ENCODE peak calls at places on chromosome 17, in six cellular contexts. Z is CD8-positive, alpha-beta memory T cell; O is mesenchymal stem cell; J is lung; G is colonic mucosa; Y is brain microvascular endothelial cell. R is an unnamed sample.

GRCh38 chr17:62109378-62109902 is 44.4 kb upstream of the MED13 start:
- DNase-seq in Z (peak; percentile 30), O (peak; percentile 42), J (peak; percentile 59), G (peak; percentile 73), Y (peak; percentile 76), R (peak; percentile 64)

GRCh38 chr17:81121841-81122733 is 43.2 kb upstream of the PVALEF start:
- DNase-seq in Z (no peak), O (no peak), J (no peak), G (no peak), Y (no peak), R (no peak)

GRCh38 chr17:72421128-72422092 is 300.6 kb downstream of the SOX9 start:
- DNase-seq in Z (no peak), O (peak; percentile 97), J (peak; percentile 51), G (peak; percentile 82), Y (peak; percentile 98), R (no peak)

GRCh38 chr17:10177921-10178788 is 20.3 kb downstream of the GAS7 start:
- DNase-seq in Z (no peak), O (peak; percentile 94), J (no peak), G (no peak), Y (peak; percentile 32), R (peak; percentile 57)

GRCh38 chr17:16980813-16981731 is 9.2 kb upstream of the TNFRSF13B start:
- DNase-seq in Z (no peak), O (no peak), J (no peak), G (peak; percentile 52), Y (no peak), R (no peak)

GRCh38 chr17:69508814-69509213 is 94.3 kb downstream of the MAP2K6 start:
- DNase-seq in Z (no peak), O (no peak), J (no peak), G (no peak), Y (no peak), R (no peak)

GRCh38 chr17:68821860-68822693 is 133.1 kb downstream of the ABCA8 start:
- DNase-seq in Z (no peak), O (peak; percentile 88), J (no peak), G (no peak), Y (peak; percentile 88), R (no peak)

GRCh38 chr17:36931697-36932382 is 5.4 kb upstream of the LHX1 start:
- DNase-seq in Z (no peak), O (no peak), J (no peak), G (no peak), Y (no peak), R (peak; percentile 65)

GRCh38 chr17:27430882-27431491 is 25.3 kb upstream of the KSR1 start:
- DNase-seq in Z (no peak), O (peak; percentile 56), J (no peak), G (peak; percentile 42), Y (peak; percentile 38), R (peak; percentile 76)

GRCh38 chr17:51373489-51374194 is 113.3 kb downstream of the UTP18 start:
- DNase-seq in Z (no peak), O (no peak), J (no peak), G (no peak), Y (no peak), R (no peak)

GRCh38 chr17:42537826-42538451 is 1.9 kb downstream of the NAGLU start:
- DNase-seq in Z (no peak), O (no peak), J (no peak), G (no peak), Y (no peak), R (no peak)

GRCh38 chr17:28204751-28205150 is 114.2 kb upstream of the TMEM97 start:
- DNase-seq in Z (no peak), O (no peak), J (no peak), G (no peak), Y (no peak), R (no peak)

GRCh38 chr17:41869426-41869825 is 4.2 kb upstream of the KLHL11 start:
- DNase-seq in Z (no peak), O (no peak), J (peak; percentile 40), G (no peak), Y (no peak), R (no peak)

GRCh38 chr17:36469733-36470132 is 16.7 kb upstream of the ZNHIT3 start:
- DNase-seq in Z (no peak), O (no peak), J (no peak), G (no peak), Y (no peak), R (no peak)

GRCh38 chr17:47199627-47200324 is 9.4 kb upstream of the MYL4 start:
- DNase-seq in Z (no peak), O (no peak), J (no peak), G (no peak), Y (no peak), R (no peak)

GRCh38 chr17:49266233-49266632 is 35.6 kb upstream of the PHOSPHO1 start:
- DNase-seq in Z (no peak), O (no peak), J (no peak), G (no peak), Y (no peak), R (no peak)

GRCh38 chr17:62689441-62690167 is 62.1 kb downstream of the MRC2 start:
- DNase-seq in Z (no peak), O (no peak), J (no peak), G (no peak), Y (no peak), R (peak; percentile 50)

GRCh38 chr17:45430738-45431530 is 1.7 kb downstream of the ARHGAP27 start:
- DNase-seq in Z (no peak), O (peak; percentile 47), J (peak; percentile 81), G (peak; percentile 75), Y (no peak), R (peak; percentile 79)

GRCh38 chr17:3695723-3696411 is at the start of gene P2RX5:
- DNase-seq in Z (peak; percentile 37), O (peak; percentile 38), J (no peak), G (no peak), Y (no peak), R (no peak)

GRCh38 chr17:38751803-38752118 is 780 bp upstream of the PSMB3 start:
- DNase-seq in Z (peak; percentile 85), O (peak; percentile 94), J (peak; percentile 83), G (peak; percentile 87), Y (peak; percentile 73), R (peak; percentile 86)

GRCh38 chr17:8080799-8081219 is 6.7 kb downstream of the ALOX12B start:
- DNase-seq in Z (no peak), O (no peak), J (no peak), G (peak; percentile 41), Y (no peak), R (no peak)
- H3K4me3 ChIP-seq in Z (no peak overlapping the region), O (no peak overlapping the region), J (no peak overlapping the region), G (no peak overlapping the region), Y (no peak overlapping the region), R (no peak overlapping the region)

DNA sequence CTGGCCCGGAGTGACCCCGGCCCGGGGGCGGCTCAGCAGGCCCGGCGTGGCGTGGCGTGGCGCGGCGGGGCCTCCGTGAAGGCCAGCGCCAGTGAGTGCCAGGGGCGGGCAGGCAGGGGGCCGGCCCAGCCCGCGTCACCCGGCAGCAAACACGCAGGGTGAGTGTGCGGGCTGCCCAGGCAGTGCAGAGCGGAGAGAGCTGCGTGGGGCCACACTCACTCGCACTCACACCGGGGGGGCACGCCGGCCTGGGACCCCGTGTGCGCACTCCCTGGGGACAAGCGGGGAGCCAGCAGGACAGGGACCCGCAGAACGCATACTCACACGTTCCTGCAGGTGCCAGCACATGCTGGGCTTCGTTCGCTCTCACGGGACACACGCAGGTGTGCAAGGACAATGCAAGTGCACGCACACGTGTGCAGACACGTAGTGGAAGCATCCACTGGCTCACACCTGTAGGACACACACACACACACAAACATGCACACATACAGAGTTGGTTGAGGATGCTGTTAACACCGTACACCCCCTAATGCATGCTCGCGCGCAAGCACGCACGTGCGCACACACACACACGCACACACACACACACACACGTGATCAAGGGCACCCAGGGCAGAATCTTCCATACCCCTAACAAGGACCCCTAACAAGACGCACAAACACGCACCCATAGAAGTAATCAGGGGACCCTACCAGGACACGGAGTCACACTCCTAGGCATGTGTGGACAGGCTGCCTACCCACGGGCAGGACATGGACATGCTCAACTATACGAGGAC is 7.7 kb downstream of the USP6 start:
- DNase-seq in Z (no peak), O (no peak), J (no peak), G (peak; percentile 11), Y (no peak), R (peak; percentile 55)
- H3K4me3 ChIP-seq in Z (no peak overlapping the region), O (no peak overlapping the region), J (no peak overlapping the region), G (peak overlapping the region; percentile 42), Y (no peak overlapping the region), R (no peak overlapping the region)

DNA sequence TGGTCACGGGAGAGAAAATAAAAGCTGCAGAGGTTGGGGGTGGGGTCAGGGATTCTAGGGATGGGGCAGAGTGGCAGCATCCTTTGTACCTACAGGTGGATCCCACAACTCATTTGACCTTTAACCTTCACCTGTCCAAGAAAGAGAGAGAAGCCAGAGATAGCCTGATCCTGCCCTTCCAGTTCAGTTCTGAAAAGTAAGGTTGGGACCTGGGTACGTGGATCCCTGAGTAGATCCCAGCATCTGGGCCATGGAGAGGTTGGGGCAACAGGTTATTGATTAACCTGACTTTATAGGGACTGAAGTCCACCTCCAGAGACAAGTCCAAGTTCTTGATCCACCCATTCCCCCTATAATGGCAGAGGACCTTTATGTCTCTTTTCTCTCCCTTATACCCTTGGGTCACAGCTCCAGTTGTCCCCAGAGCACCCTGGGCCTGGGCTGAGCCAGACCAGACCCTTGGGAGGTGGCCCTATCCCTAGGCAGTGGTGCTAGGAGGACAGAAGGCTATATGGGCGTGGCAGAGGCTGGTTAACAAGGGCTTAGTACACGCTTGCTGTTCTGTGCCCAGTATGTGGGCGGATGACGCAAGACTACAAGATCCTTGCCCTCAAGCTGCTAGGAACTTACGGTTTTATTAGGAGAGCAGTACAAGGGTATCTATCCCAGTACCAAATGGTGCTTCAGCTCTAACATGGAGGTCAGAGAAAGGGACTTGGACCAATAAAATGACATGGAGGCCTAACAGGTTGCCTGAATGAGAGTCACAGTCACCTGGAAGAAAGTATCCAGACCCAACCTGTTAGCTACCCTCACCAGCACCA is 3.3 kb downstream of the CLDN7 start:
- DNase-seq in Z (no peak), O (no peak), J (peak; percentile 80), G (peak; percentile 86), Y (no peak), R (peak; percentile 53)
- H3K4me3 ChIP-seq in Z (no peak overlapping the region), O (no peak overlapping the region), J (no peak overlapping the region), G (no peak overlapping the region), Y (no peak overlapping the region), R (no peak overlapping the region)

DNA sequence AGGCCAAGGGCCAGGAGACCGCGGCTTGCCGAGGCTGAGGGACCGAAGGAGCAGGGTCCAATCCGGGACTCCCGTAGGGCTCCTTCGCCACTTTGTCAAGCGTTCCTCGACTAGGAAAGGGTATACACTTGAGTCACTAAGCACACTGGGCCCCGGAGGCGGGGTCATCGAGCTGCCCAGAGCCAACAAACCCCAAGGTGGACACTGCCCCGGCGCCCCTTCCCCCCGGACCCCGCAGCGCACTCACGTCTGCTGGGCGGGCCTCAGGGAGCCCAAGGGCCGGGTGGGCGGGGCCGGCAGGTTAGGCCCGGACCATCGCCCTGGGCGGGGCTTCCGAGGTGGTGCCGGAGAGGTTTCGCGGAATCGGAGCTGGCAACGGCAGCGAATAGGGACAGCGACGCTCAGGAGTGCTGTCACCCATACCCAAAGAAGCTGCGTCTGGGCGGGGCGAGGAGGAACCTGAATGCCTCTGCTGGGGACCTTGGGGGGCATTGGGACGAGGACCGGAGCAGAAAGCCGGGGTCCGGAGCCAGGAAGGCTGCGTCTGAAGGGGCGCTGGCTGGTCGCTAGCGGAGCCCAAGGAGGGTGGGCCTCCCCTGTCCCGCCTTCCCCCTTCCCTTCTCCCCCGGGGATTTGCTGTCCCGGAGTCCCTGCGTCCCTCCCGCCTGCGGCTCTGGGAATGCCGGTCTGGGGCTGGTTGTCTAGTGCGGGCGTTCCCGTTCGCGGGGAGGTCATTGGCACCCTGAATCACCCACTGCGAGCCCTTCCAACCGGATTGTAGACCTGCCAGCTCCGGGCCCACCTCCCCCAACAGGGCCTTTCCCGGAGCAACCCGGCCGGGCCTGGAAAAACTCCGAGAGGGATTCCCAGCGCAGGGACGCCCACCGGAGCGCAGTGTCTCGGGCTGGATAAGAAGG is 118.2 kb upstream of the SMURF2 start:
- DNase-seq in Z (peak; percentile 60), O (peak; percentile 62), J (peak; percentile 83), G (peak; percentile 93), Y (no peak), R (peak; percentile 81)
- H3K4me3 ChIP-seq in Z (peak overlapping the region; percentile 65), O (no peak overlapping the region), J (peak overlapping the region; percentile 68), G (peak overlapping the region; percentile 56), Y (peak overlapping the region; percentile 42), R (peak overlapping the region; percentile 30)

GRCh38 chr17:2362016-2362415 is 24.7 kb downstream of the SGSM2 start:
- DNase-seq in Z (no peak), O (no peak), J (no peak), G (no peak), Y (no peak), R (no peak)
- H3K4me3 ChIP-seq in Z (no peak overlapping the region), O (no peak overlapping the region), J (no peak overlapping the region), G (no peak overlapping the region), Y (no peak overlapping the region), R (no peak overlapping the region)